ENCODE peak calls at places on chromosomes 3 and 15, in nine cellular contexts. J, G, V, A, P, T, I, E and Q are unnamed samples.

GRCh38 chr15:70910958-70911357 is 18.3 kb downstream of the LRRC49 start:
- DNase-seq in J (no peak), G (no peak), V (no peak), A (no peak), P (no peak), T (no peak), I (no peak), E (no peak), Q (no peak)

GRCh38 chr15:62431391-62431790 is 266.3 kb upstream of the C2CD4B start:
- DNase-seq in J (no peak), G (no peak), V (no peak), A (no peak), P (no peak), T (no peak), I (no peak), E (no peak), Q (no peak)

GRCh38 chr3:43709022-43709421 is 18.3 kb downstream of the ABHD5 start:
- DNase-seq in J (no peak), G (no peak), V (no peak), A (no peak), P (peak; percentile 81), T (no peak), I (no peak), E (no peak), Q (no peak)

GRCh38 chr15:100723323-100723801 is 121.0 kb downstream of the ASB7 start:
- DNase-seq in J (no peak), G (no peak), V (no peak), A (no peak), P (no peak), T (no peak), I (no peak), E (no peak), Q (peak; percentile 40)

GRCh38 chr3:13867727-13868126 is 12.1 kb downstream of the WNT7A start:
- DNase-seq in J (no peak), G (no peak), V (no peak), A (no peak), P (no peak), T (no peak), I (no peak), E (no peak), Q (no peak)

GRCh38 chr15:74438696-74439316 is 5.0 kb upstream of the SEMA7A start:
- DNase-seq in J (peak; percentile 65), G (peak; percentile 73), V (peak; percentile 77), A (peak; percentile 83), P (peak; percentile 77), T (peak; percentile 13), I (peak; percentile 64), E (peak; percentile 78), Q (peak; percentile 76)

GRCh38 chr15:81485806-81486205 is 111.8 kb upstream of the TMC3 start:
- DNase-seq in J (peak; percentile 15), G (no peak), V (no peak), A (no peak), P (no peak), T (no peak), I (no peak), E (no peak), Q (peak; percentile 3)

GRCh38 chr15:101578443-101578894 is 73.7 kb downstream of the TM2D3 start:
- DNase-seq in J (no peak), G (peak; percentile 65), V (peak; percentile 62), A (peak; percentile 70), P (no peak), T (no peak), I (peak; percentile 70), E (peak; percentile 60), Q (no peak)

GRCh38 chr3:29283739-29284138 is 2.9 kb downstream of the RBMS3 start:
- DNase-seq in J (no peak), G (no peak), V (no peak), A (no peak), P (no peak), T (no peak), I (no peak), E (no peak), Q (no peak)

GRCh38 chr3:105359098-105359762 is 7.5 kb upstream of the ALCAM start:
- DNase-seq in J (peak; percentile 69), G (no peak), V (no peak), A (no peak), P (peak; percentile 78), T (no peak), I (no peak), E (no peak), Q (no peak)

GRCh38 chr15:70541511-70541910 is 221.8 kb downstream of the UACA start:
- DNase-seq in J (no peak), G (no peak), V (no peak), A (no peak), P (no peak), T (no peak), I (no peak), E (no peak), Q (no peak)

GRCh38 chr15:68411276-68411675 is 20.7 kb downstream of the ITGA11 start:
- DNase-seq in J (no peak), G (peak; percentile 30), V (no peak), A (no peak), P (no peak), T (no peak), I (no peak), E (no peak), Q (no peak)

GRCh38 chr3:113697192-113698090 is 999 bp upstream of the USF3 start:
- DNase-seq in J (peak; percentile 56), G (peak; percentile 58), V (no peak), A (no peak), P (peak; percentile 34), T (no peak), I (no peak), E (no peak), Q (peak; percentile 42)

GRCh38 chr15:48149858-48150257 is 28.2 kb downstream of the MYEF2 start:
- DNase-seq in J (peak; percentile 91), G (no peak), V (no peak), A (no peak), P (peak; percentile 83), T (no peak), I (no peak), E (no peak), Q (no peak)

GRCh38 chr3:31166249-31166885 is 271.9 kb upstream of the GADL1 start:
- DNase-seq in J (peak; percentile 91), G (no peak), V (peak; percentile 70), A (no peak), P (peak; percentile 84), T (no peak), I (peak; percentile 22), E (no peak), Q (peak; percentile 17)

GRCh38 chr15:60634815-60635214 is 155.9 kb upstream of the ICE2 start:
- DNase-seq in J (no peak), G (no peak), V (no peak), A (no peak), P (peak; percentile 6), T (no peak), I (no peak), E (no peak), Q (no peak)

GRCh38 chr3:7876741-7877297 is 624.8 kb upstream of the LMCD1 start:
- DNase-seq in J (peak; percentile 92), G (no peak), V (no peak), A (no peak), P (no peak), T (no peak), I (no peak), E (no peak), Q (no peak)

GRCh38 chr3:38579551-38580449 is 69.7 kb downstream of the SCN5A start:
- DNase-seq in J (no peak), G (peak; percentile 26), V (peak; percentile 9), A (peak; percentile 75), P (peak; percentile 42), T (no peak), I (no peak), E (no peak), Q (no peak)

GRCh38 chr3:138686771-138687221 is 78.2 kb downstream of the FAIM start:
- DNase-seq in J (peak; percentile 47), G (no peak), V (no peak), A (no peak), P (peak; percentile 89), T (no peak), I (peak; percentile 52), E (no peak), Q (no peak)

GRCh38 chr3:25441234-25441856 is 13.3 kb downstream of the RARB start:
- DNase-seq in J (no peak), G (no peak), V (no peak), A (no peak), P (no peak), T (no peak), I (no peak), E (no peak), Q (no peak)

GRCh38 chr15:96893159-96893906 is 562.8 kb downstream of the NR2F2 start:
- DNase-seq in J (peak; percentile 80), G (no peak), V (peak; percentile 33), A (no peak), P (no peak), T (no peak), I (peak; percentile 36), E (peak; percentile 30), Q (no peak)
- TF ChIP-seq CTCF in J (peak; percentile 62), G (peak; percentile 33), V (peak; percentile 72), A (no peak), P (no peak), T (peak; percentile 40), I (peak; percentile 22), E (peak; percentile 9), Q (no peak)

DNA sequence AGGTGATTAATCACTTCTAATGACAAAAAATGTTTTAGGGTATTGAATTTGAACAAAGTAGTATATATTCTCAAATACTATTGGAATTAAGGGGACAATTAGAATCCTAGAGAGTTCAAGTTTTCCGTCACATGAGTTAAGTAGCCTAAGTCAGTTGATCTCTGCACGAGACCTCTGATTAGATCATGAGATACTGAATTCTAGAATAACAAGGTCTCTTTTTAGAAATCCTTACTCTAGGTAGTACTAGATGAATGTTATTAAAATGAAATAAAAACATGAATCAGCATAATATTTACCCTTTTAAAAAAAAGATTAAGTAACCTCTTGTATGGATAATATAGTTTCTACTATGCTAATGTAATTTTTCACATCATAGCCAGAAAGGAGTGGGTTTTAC is 43.4 kb downstream of the MYO5A start:
- DNase-seq in J (no peak), G (no peak), V (no peak), A (no peak), P (no peak), T (no peak), I (no peak), E (no peak), Q (no peak)
- H3K4me1 ChIP-seq in J (peaks cover 80% of the 10 kb centered on the region), G (no peaks in the 10 kb centered on the region), V (peaks cover 24% of the 10 kb centered on the region), A (no peaks in the 10 kb centered on the region), P (peaks cover 12% of the 10 kb centered on the region), T (peaks cover 19% of the 10 kb centered on the region), I (peaks cover 3% of the 10 kb centered on the region), E (peaks cover 27% of the 10 kb centered on the region), Q (peaks cover 21% of the 10 kb centered on the region)

DNA sequence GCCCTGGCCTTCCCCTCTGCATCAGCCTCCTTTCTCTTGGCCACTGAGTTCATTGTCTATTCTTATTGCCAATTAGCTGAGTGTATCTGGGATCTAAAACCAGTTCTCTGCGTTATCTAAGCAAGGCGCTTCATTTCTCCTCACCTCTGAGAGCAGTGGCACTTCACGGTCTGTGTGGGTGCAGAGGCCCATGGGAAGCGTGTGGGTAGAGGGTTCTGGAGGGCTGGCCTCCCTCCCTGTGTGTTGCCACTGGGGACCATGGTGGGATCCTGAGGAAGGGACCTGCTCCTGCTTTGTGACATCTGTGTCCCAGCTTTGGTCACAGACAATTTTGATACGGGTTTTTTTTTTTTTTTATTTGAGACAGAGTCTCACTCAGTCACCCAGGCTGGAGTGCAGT is 32.7 kb downstream of the EDEM1 start:
- DNase-seq in J (no peak), G (no peak), V (no peak), A (no peak), P (no peak), T (no peak), I (no peak), E (no peak), Q (no peak)
- TF ChIP-seq POLR2A in J (no peak), G (no peak), V (no peak), A (no peak), P (no peak), T (no peak), I (no peak), E (no peak), Q (no peak)

GRCh38 chr3:151660890-151661289 is 72.8 kb upstream of the AADACL2 start:
- DNase-seq in J (no peak), G (no peak), V (no peak), A (no peak), P (no peak), T (no peak), I (no peak), E (no peak), Q (no peak)
- TF ChIP-seq CTCF in J (no peak), G (peak; percentile 10), V (no peak), A (no peak), P (peak; percentile 22), T (no peak), I (peak; percentile 26), E (peak; percentile 41), Q (no peak)